ENCODE peak calls at places on chromosomes 1 and 21, in ten cellular contexts. Y is OCI-LY7; H is caudate nucleus; M is posterior cingulate gyrus; R is sciatic nerve; L is islet precursor cell; B is stimulated activated CD4-positive, alpha-beta T cell treated with anti-CD3 and anti-CD28 coated beads, TNF-alpha, amount 100 ng/mL, for 48 hours; V is nucleus accumbens; I is PC-3; W is activated T-helper 1 cell treated with anti-CD3 and anti-CD28 coated beads, Interleukin-12 subunit alpha, Interleukin-12 subunit beta, Interleukin-2, Interleukin-4 antibody, amounts not matched to agents 30 ng/mL and 10 ng/mL and 1 ng/mL, durations not matched to agents 14 hours and 24 hours and 36 hours. P is an unnamed sample.

GRCh38 chr1:27789511-27790154 is 16.6 kb downstream of the STX12 start:
- DNase-seq in V (no peak), M (no peak), I (no peak), B (no peak), W (no peak), H (no peak), Y (no peak), R (no peak), L (no peak), P (peak)

GRCh38 chr21:34673006-34673405 is 4.2 kb downstream of the CLIC6 start:
- DNase-seq in Y (no peak), R (no peak), V (no peak), B (no peak), M (no peak), W (no peak), L (no peak), H (no peak), I (no peak), P (no peak)

GRCh38 chr1:186286615-186287317 is 88.3 kb downstream of the TPR start:
- DNase-seq in B (no peak), Y (no peak), I (peak), R (no peak), L (no peak), H (no peak), V (no peak), W (no peak), M (no peak), P (no peak)

GRCh38 chr1:151837841-151838490 is 1.7 kb downstream of the C2CD4D start:
- DNase-seq in B (no peak), H (no peak), Y (no peak), M (peak), I (no peak), R (no peak), V (no peak), L (no peak), W (no peak), P (no peak)

GRCh38 chr1:19602486-19602885 is 41.6 kb upstream of the NBL1 start:
- DNase-seq in W (no peak), V (no peak), B (no peak), H (no peak), I (no peak), M (no peak), L (no peak), Y (no peak), R (no peak), P (no peak)

GRCh38 chr1:178004926-178005391 is 35.1 kb upstream of the SEC16B start:
- DNase-seq in W (no peak), I (peak), Y (no peak), H (no peak), V (no peak), L (no peak), R (no peak), B (no peak), M (no peak), P (peak)

GRCh38 chr1:37434292-37434907 is 40.0 kb upstream of the ZC3H12A start:
- DNase-seq in M (peak), I (peak), H (peak), R (peak), B (peak), Y (peak), W (peak), V (peak), L (peak), P (no peak)

GRCh38 chr1:36108314-36108713 is 16.7 kb downstream of the COL8A2 start:
- DNase-seq in B (no peak), R (peak), L (no peak), H (no peak), M (no peak), Y (no peak), V (no peak), W (no peak), I (no peak), P (peak)

GRCh38 chr1:218711884-218712674 is 366.9 kb downstream of the TGFB2 start:
- DNase-seq in W (no peak), I (peak), R (no peak), H (no peak), B (no peak), M (no peak), L (no peak), Y (no peak), V (no peak), P (peak)